ENCODE peak calls at places on chromosomes 16 and 17, in four cellular contexts. N is RCC 7860, P is PC-9, L is GM23248. G is an unnamed sample.

GRCh38 chr17:6639014-6639650 is 1.4 kb downstream of the KIAA0753 start:
- DNase-seq in L (no peak), P (no peak), N (no peak), G (no peak)

GRCh38 chr17:29980261-29980660 is 38.8 kb downstream of the EFCAB5 start:
- DNase-seq in L (no peak), P (no peak), N (no peak), G (no peak)

GRCh38 chr17:32741381-32741780 is 135.5 kb downstream of the MYO1D start:
- DNase-seq in L (peak), P (no peak), N (no peak), G (no peak)

GRCh38 chr17:57873261-57874057 is 23.6 kb upstream of the MRPS23 start:
- DNase-seq in P (no peak), N (peak), L (no peak), G (no peak)

GRCh38 chr16:57903656-57904055 is 67.3 kb downstream of the CNGB1 start:
- DNase-seq in L (no peak), P (no peak), N (no peak), G (no peak)

GRCh38 chr16:26453215-26453614 is 613.5 kb upstream of the C16orf82 start:
- DNase-seq in P (no peak), L (no peak), N (no peak), G (no peak)

GRCh38 chr17:600576-601301 is 113.9 kb downstream of the VPS53 start:
- DNase-seq in P (no peak), L (peak), N (no peak), G (no peak)

GRCh38 chr17:76843703-76844484 is 24.3 kb upstream of the MGAT5B start:
- DNase-seq in L (peak), P (no peak), N (peak), G (no peak)

GRCh38 chr17:19382581-19383444 is 4.2 kb downstream of the MFAP4 start:
- DNase-seq in N (no peak), L (no peak), P (no peak), G (no peak)

GRCh38 chr16:55437627-55438026 is 41.4 kb upstream of the MMP2 start:
- DNase-seq in N (no peak), P (peak), L (peak), G (no peak)

GRCh38 chr17:19470529-19471261 is 59.7 kb downstream of the RNF112 start:
- DNase-seq in L (peak), P (no peak), N (no peak), G (no peak)

GRCh38 chr16:60686824-60687223 is 1349.4 kb downstream of the CDH8 start:
- DNase-seq in P (no peak), N (no peak), L (no peak), G (no peak)

GRCh38 chr16:31221357-31222160 is 4.6 kb upstream of the PYDC1 start:
- DNase-seq in L (no peak), N (no peak), P (no peak), G (no peak)

GRCh38 chr16:72324578-72324977 is 152.6 kb upstream of the PMFBP1 start:
- DNase-seq in L (no peak), P (no peak), N (no peak), G (no peak)

GRCh38 chr17:80673152-80673920 is 128.7 kb downstream of the RPTOR start:
- DNase-seq in N (no peak), P (no peak), L (peak), G (no peak)

GRCh38 chr17:41631025-41631889 is 6.9 kb upstream of the KRT17 start:
- DNase-seq in L (no peak), N (no peak), P (no peak), G (no peak)

GRCh38 chr16:89090669-89091426 is 2.8 kb upstream of the ACSF3 start:
- DNase-seq in L (no peak), N (no peak), P (no peak), G (no peak)

GRCh38 chr17:45784293-45784582 is at the start of gene CRHR1:
- DNase-seq in P (no peak), N (no peak), L (peak), G (no peak)

GRCh38 chr16:10949424-10949970 is 5.1 kb downstream of the CLEC16A start:
- DNase-seq in N (no peak), P (peak), L (peak), G (no peak)

GRCh38 chr17:7989781-7990655 is 12.4 kb upstream of the GUCY2D start:
- DNase-seq in L (peak), P (peak), N (peak), G (peak)

GRCh38 chr17:6279659-6280058 is 155.3 kb downstream of the AIPL1 start:
- DNase-seq in L (no peak), P (peak), N (peak), G (no peak)

GRCh38 chr16:14310519-14310991 is 239.4 kb downstream of the MRTFB start:
- DNase-seq in N (no peak), P (peak), L (peak), G (no peak)

GRCh38 chr17:17860761-17861107 is 23.9 kb upstream of the SREBF1 start:
- DNase-seq in N (no peak), P (no peak), L (no peak), G (no peak)

GRCh38 chr17:15777717-15778116 is 45.6 kb downstream of the TBC1D26 start:
- DNase-seq in N (no peak), P (no peak), L (no peak), G (no peak)

GRCh38 chr16:70706948-70707465 is 21.2 kb upstream of the MTSS2 start:
- DNase-seq in N (peak), L (peak), P (peak), G (no peak)

GRCh38 chr16:71230122-71230845 is at the start of gene HYDIN:
- DNase-seq in P (peak), N (peak), L (peak), G (no peak)

GRCh38 chr17:17819561-17819995 is 17.2 kb downstream of the SREBF1 start:
- DNase-seq in P (peak), L (peak), N (peak), G (no peak)

GRCh38 chr16:17773698-17774101 is 302.9 kb upstream of the XYLT1 start:
- DNase-seq in P (no peak), L (peak), N (no peak), G (no peak)

GRCh38 chr17:81065500-81065899 is 30.5 kb downstream of the BAIAP2 start:
- DNase-seq in N (no peak), P (no peak), L (no peak), G (no peak)

GRCh38 chr16:86635181-86635580 is 56.8 kb downstream of the FOXL1 start:
- DNase-seq in P (no peak), L (peak), N (no peak), G (no peak)

GRCh38 chr17:45950888-45951287 is 48.2 kb upstream of the STH start:
- DNase-seq in N (no peak), P (no peak), L (no peak), G (no peak)

GRCh38 chr17:48725005-48725293 is 2.0 kb downstream of the PRAC2 start:
- DNase-seq in L (peak), P (no peak), N (no peak), G (no peak)

GRCh38 chr16:56932588-56933265 is 785 bp downstream of the HERPUD1 start:
- DNase-seq in L (peak), P (peak), N (peak), G (peak)

GRCh38 chr17:35046740-35047283 is 16.7 kb downstream of the RFFL start:
- DNase-seq in P (peak), L (peak), N (no peak), G (no peak)

GRCh38 chr17:63279498-63280230 is 166.4 kb downstream of the CYB561 start:
- DNase-seq in P (no peak), L (peak), N (peak), G (no peak)

GRCh38 chr17:37761065-37761464 is 16.2 kb upstream of the HNF1B start:
- DNase-seq in P (no peak), N (no peak), L (no peak), G (no peak)

GRCh38 chr16:22661161-22661647 is 150.5 kb downstream of the NPIPB5 start:
- DNase-seq in P (no peak), L (no peak), N (no peak), G (no peak)

G was measured in NCI-H1436 treated with DMSO at 0.1 percent for 48 hours.